ENCODE peak calls at places on chromosome 16, in six cellular contexts. H, E, C, P, S and V are unnamed samples.

GRCh38 chr16:6946106-6946505 is 386.5 kb upstream of the RBFOX1 start:
- DNase-seq in C (no peak), S (no peak), P (no peak), E (no peak), H (no peak), V (no peak)

GRCh38 chr16:11233727-11234376 is 22.2 kb downstream of the SOCS1 start:
- DNase-seq in P (peak), S (no peak), E (no peak), H (no peak), C (no peak), V (no peak)

GRCh38 chr16:51773051-51773450 is 622.0 kb upstream of the SALL1 start:
- DNase-seq in E (no peak), S (no peak), H (no peak), C (no peak), P (no peak), V (no peak)

GRCh38 chr16:54968769-54969168 is 38.1 kb downstream of the IRX5 start:
- DNase-seq in C (no peak), P (no peak), H (no peak), E (no peak), S (no peak), V (no peak)

GRCh38 chr16:588639-588888 is 1.3 kb upstream of the RAB40C start:
- DNase-seq in E (peak), H (peak), P (no peak), C (peak), S (peak), V (peak)

GRCh38 chr16:59410451-59410850 is 676.3 kb upstream of the GOT2 start:
- DNase-seq in H (no peak), P (no peak), C (no peak), S (no peak), E (no peak), V (no peak)

GRCh38 chr16:29899516-29900101 is at the start of gene SEZ6L2:
- DNase-seq in P (peak), S (peak), C (peak), E (peak), H (peak), V (no peak)

GRCh38 chr16:11011326-11011725 is 67.0 kb downstream of the CLEC16A start:
- DNase-seq in H (no peak), C (no peak), P (no peak), S (no peak), E (no peak), V (no peak)

GRCh38 chr16:85486256-85486915 is 126.7 kb upstream of the GSE1 start:
- DNase-seq in E (no peak), S (no peak), P (no peak), H (peak), C (no peak), V (no peak)

GRCh38 chr16:9360075-9360474 is 268.6 kb downstream of the HAPSTR1 start:
- DNase-seq in S (no peak), E (no peak), C (no peak), P (no peak), H (no peak), V (no peak)

GRCh38 chr16:22250522-22250921 is 44.4 kb downstream of the EEF2K start:
- DNase-seq in P (no peak), C (no peak), H (no peak), S (no peak), E (no peak), V (no peak)

GRCh38 chr16:83117810-83118209 is 491.0 kb downstream of the CDH13 start:
- DNase-seq in H (no peak), P (no peak), C (no peak), E (no peak), S (no peak), V (no peak)

GRCh38 chr16:50244140-50244503 is 22.2 kb upstream of the ADCY7 start:
- DNase-seq in E (no peak), S (no peak), P (no peak), C (no peak), H (no peak), V (no peak)

GRCh38 chr16:57741660-57742191 is 6.2 kb downstream of the KATNB1 start:
- DNase-seq in E (no peak), P (no peak), H (peak), C (no peak), S (no peak), V (no peak)